ENCODE peak calls at places on chromosomes 2 and 18, in nine cellular contexts. One of them, this sample, is unnamed.

GRCh38 chr2:74414913-74415761 is 6.3 kb downstream of the C2orf81 start:
- DNase-seq in stimulated activated CD8-positive, alpha-beta memory T cell treated with anti-CD3 and anti-CD28 coated beads, Interleukin-12 subunit alpha, Interleukin-12 subunit beta, amount 100 ng/mL, for 4 hours: no peak
- DNase-seq in PC-3: no peak
- DNase-seq in AG08395: peak
- DNase-seq in activated CD8-positive, alpha-beta memory T cell treated with anti-CD3 and anti-CD28 coated beads for 24 hours: peak
- DNase-seq in HEK293T: no peak
- DNase-seq in HS-5: no peak
- DNase-seq in stimulated activated CD4-positive, alpha-beta T cell treated with anti-CD3 and anti-CD28 coated beads, Interleukin-12 subunit alpha, Interleukin-12 subunit beta, amount 100 ng/mL, for 48 hours: no peak
- DNase-seq in GM10248: peak
- DNase-seq in this sample: no peak

GRCh38 chr2:96580771-96581170 is 44.2 kb downstream of the ARID5A start:
- DNase-seq in stimulated activated CD8-positive, alpha-beta memory T cell treated with anti-CD3 and anti-CD28 coated beads, Interleukin-12 subunit alpha, Interleukin-12 subunit beta, amount 100 ng/mL, for 4 hours: no peak
- DNase-seq in PC-3: peak
- DNase-seq in AG08395: peak
- DNase-seq in activated CD8-positive, alpha-beta memory T cell treated with anti-CD3 and anti-CD28 coated beads for 24 hours: no peak
- DNase-seq in HEK293T: peak
- DNase-seq in HS-5: no peak
- DNase-seq in stimulated activated CD4-positive, alpha-beta T cell treated with anti-CD3 and anti-CD28 coated beads, Interleukin-12 subunit alpha, Interleukin-12 subunit beta, amount 100 ng/mL, for 48 hours: no peak
- DNase-seq in GM10248: no peak
- DNase-seq in this sample: peak

GRCh38 chr2:100137877-100138570 is 4.4 kb downstream of the AFF3 start:
- DNase-seq in stimulated activated CD8-positive, alpha-beta memory T cell treated with anti-CD3 and anti-CD28 coated beads, Interleukin-12 subunit alpha, Interleukin-12 subunit beta, amount 100 ng/mL, for 4 hours: no peak
- DNase-seq in PC-3: no peak
- DNase-seq in AG08395: no peak
- DNase-seq in activated CD8-positive, alpha-beta memory T cell treated with anti-CD3 and anti-CD28 coated beads for 24 hours: no peak
- DNase-seq in HEK293T: no peak
- DNase-seq in HS-5: no peak
- DNase-seq in stimulated activated CD4-positive, alpha-beta T cell treated with anti-CD3 and anti-CD28 coated beads, Interleukin-12 subunit alpha, Interleukin-12 subunit beta, amount 100 ng/mL, for 48 hours: no peak
- DNase-seq in GM10248: no peak
- DNase-seq in this sample: no peak

GRCh38 chr2:239957681-239958181 is 67.4 kb downstream of the NDUFA10 start:
- DNase-seq in stimulated activated CD8-positive, alpha-beta memory T cell treated with anti-CD3 and anti-CD28 coated beads, Interleukin-12 subunit alpha, Interleukin-12 subunit beta, amount 100 ng/mL, for 4 hours: no peak
- DNase-seq in PC-3: no peak
- DNase-seq in AG08395: no peak
- DNase-seq in activated CD8-positive, alpha-beta memory T cell treated with anti-CD3 and anti-CD28 coated beads for 24 hours: no peak
- DNase-seq in HEK293T: no peak
- DNase-seq in HS-5: no peak
- DNase-seq in stimulated activated CD4-positive, alpha-beta T cell treated with anti-CD3 and anti-CD28 coated beads, Interleukin-12 subunit alpha, Interleukin-12 subunit beta, amount 100 ng/mL, for 48 hours: no peak
- DNase-seq in GM10248: no peak
- DNase-seq in this sample: no peak

GRCh38 chr2:191366199-191366598 is 121.0 kb downstream of the MYO1B start:
- DNase-seq in stimulated activated CD8-positive, alpha-beta memory T cell treated with anti-CD3 and anti-CD28 coated beads, Interleukin-12 subunit alpha, Interleukin-12 subunit beta, amount 100 ng/mL, for 4 hours: no peak
- DNase-seq in PC-3: peak
- DNase-seq in AG08395: peak
- DNase-seq in activated CD8-positive, alpha-beta memory T cell treated with anti-CD3 and anti-CD28 coated beads for 24 hours: no peak
- DNase-seq in HEK293T: no peak
- DNase-seq in HS-5: no peak
- DNase-seq in stimulated activated CD4-positive, alpha-beta T cell treated with anti-CD3 and anti-CD28 coated beads, Interleukin-12 subunit alpha, Interleukin-12 subunit beta, amount 100 ng/mL, for 48 hours: no peak
- DNase-seq in GM10248: no peak
- DNase-seq in this sample: no peak

GRCh38 chr2:25617948-25618646 is 55.3 kb downstream of the DTNB start:
- DNase-seq in stimulated activated CD8-positive, alpha-beta memory T cell treated with anti-CD3 and anti-CD28 coated beads, Interleukin-12 subunit alpha, Interleukin-12 subunit beta, amount 100 ng/mL, for 4 hours: no peak
- DNase-seq in PC-3: peak
- DNase-seq in AG08395: peak
- DNase-seq in activated CD8-positive, alpha-beta memory T cell treated with anti-CD3 and anti-CD28 coated beads for 24 hours: no peak
- DNase-seq in HEK293T: no peak
- DNase-seq in HS-5: no peak
- DNase-seq in stimulated activated CD4-positive, alpha-beta T cell treated with anti-CD3 and anti-CD28 coated beads, Interleukin-12 subunit alpha, Interleukin-12 subunit beta, amount 100 ng/mL, for 48 hours: no peak
- DNase-seq in GM10248: no peak
- DNase-seq in this sample: no peak

GRCh38 chr2:140344842-140345241 is 1564.7 kb upstream of the NXPH2 start:
- DNase-seq in stimulated activated CD8-positive, alpha-beta memory T cell treated with anti-CD3 and anti-CD28 coated beads, Interleukin-12 subunit alpha, Interleukin-12 subunit beta, amount 100 ng/mL, for 4 hours: no peak
- DNase-seq in PC-3: peak
- DNase-seq in AG08395: peak
- DNase-seq in activated CD8-positive, alpha-beta memory T cell treated with anti-CD3 and anti-CD28 coated beads for 24 hours: no peak
- DNase-seq in HEK293T: no peak
- DNase-seq in HS-5: peak
- DNase-seq in stimulated activated CD4-positive, alpha-beta T cell treated with anti-CD3 and anti-CD28 coated beads, Interleukin-12 subunit alpha, Interleukin-12 subunit beta, amount 100 ng/mL, for 48 hours: no peak
- DNase-seq in GM10248: no peak
- DNase-seq in this sample: no peak

GRCh38 chr18:3060667-3061580 is 48.0 kb upstream of the LPIN2 start:
- DNase-seq in stimulated activated CD8-positive, alpha-beta memory T cell treated with anti-CD3 and anti-CD28 coated beads, Interleukin-12 subunit alpha, Interleukin-12 subunit beta, amount 100 ng/mL, for 4 hours: no peak
- DNase-seq in PC-3: no peak
- DNase-seq in AG08395: no peak
- DNase-seq in activated CD8-positive, alpha-beta memory T cell treated with anti-CD3 and anti-CD28 coated beads for 24 hours: peak
- DNase-seq in HEK293T: no peak
- DNase-seq in HS-5: no peak
- DNase-seq in stimulated activated CD4-positive, alpha-beta T cell treated with anti-CD3 and anti-CD28 coated beads, Interleukin-12 subunit alpha, Interleukin-12 subunit beta, amount 100 ng/mL, for 48 hours: peak
- DNase-seq in GM10248: peak
- DNase-seq in this sample: no peak

GRCh38 chr2:232013701-232014353 is 52.3 kb downstream of the DIS3L2 start:
- DNase-seq in stimulated activated CD8-positive, alpha-beta memory T cell treated with anti-CD3 and anti-CD28 coated beads, Interleukin-12 subunit alpha, Interleukin-12 subunit beta, amount 100 ng/mL, for 4 hours: no peak
- DNase-seq in PC-3: peak
- DNase-seq in AG08395: peak
- DNase-seq in activated CD8-positive, alpha-beta memory T cell treated with anti-CD3 and anti-CD28 coated beads for 24 hours: no peak
- DNase-seq in HEK293T: no peak
- DNase-seq in HS-5: peak
- DNase-seq in stimulated activated CD4-positive, alpha-beta T cell treated with anti-CD3 and anti-CD28 coated beads, Interleukin-12 subunit alpha, Interleukin-12 subunit beta, amount 100 ng/mL, for 48 hours: no peak
- DNase-seq in GM10248: no peak
- DNase-seq in this sample: no peak

GRCh38 chr2:96509114-96509846 is 4.1 kb upstream of the NEURL3 start:
- DNase-seq in stimulated activated CD8-positive, alpha-beta memory T cell treated with anti-CD3 and anti-CD28 coated beads, Interleukin-12 subunit alpha, Interleukin-12 subunit beta, amount 100 ng/mL, for 4 hours: peak
- DNase-seq in PC-3: peak
- DNase-seq in AG08395: peak
- DNase-seq in activated CD8-positive, alpha-beta memory T cell treated with anti-CD3 and anti-CD28 coated beads for 24 hours: peak
- DNase-seq in HEK293T: peak
- DNase-seq in HS-5: peak
- DNase-seq in stimulated activated CD4-positive, alpha-beta T cell treated with anti-CD3 and anti-CD28 coated beads, Interleukin-12 subunit alpha, Interleukin-12 subunit beta, amount 100 ng/mL, for 48 hours: peak
- DNase-seq in GM10248: peak
- DNase-seq in this sample: peak

GRCh38 chr2:234240917-234241316 is 190.4 kb downstream of the SPP2 start:
- DNase-seq in stimulated activated CD8-positive, alpha-beta memory T cell treated with anti-CD3 and anti-CD28 coated beads, Interleukin-12 subunit alpha, Interleukin-12 subunit beta, amount 100 ng/mL, for 4 hours: no peak
- DNase-seq in PC-3: peak
- DNase-seq in AG08395: peak
- DNase-seq in activated CD8-positive, alpha-beta memory T cell treated with anti-CD3 and anti-CD28 coated beads for 24 hours: no peak
- DNase-seq in HEK293T: no peak
- DNase-seq in HS-5: peak
- DNase-seq in stimulated activated CD4-positive, alpha-beta T cell treated with anti-CD3 and anti-CD28 coated beads, Interleukin-12 subunit alpha, Interleukin-12 subunit beta, amount 100 ng/mL, for 48 hours: no peak
- DNase-seq in GM10248: no peak
- DNase-seq in this sample: no peak

GRCh38 chr18:8396244-8396643 is 213.0 kb upstream of the RAB12 start:
- DNase-seq in stimulated activated CD8-positive, alpha-beta memory T cell treated with anti-CD3 and anti-CD28 coated beads, Interleukin-12 subunit alpha, Interleukin-12 subunit beta, amount 100 ng/mL, for 4 hours: no peak
- DNase-seq in PC-3: no peak
- DNase-seq in AG08395: no peak
- DNase-seq in activated CD8-positive, alpha-beta memory T cell treated with anti-CD3 and anti-CD28 coated beads for 24 hours: no peak
- DNase-seq in HEK293T: no peak
- DNase-seq in HS-5: no peak
- DNase-seq in stimulated activated CD4-positive, alpha-beta T cell treated with anti-CD3 and anti-CD28 coated beads, Interleukin-12 subunit alpha, Interleukin-12 subunit beta, amount 100 ng/mL, for 48 hours: no peak
- DNase-seq in GM10248: no peak
- DNase-seq in this sample: no peak

GRCh38 chr2:199668648-199669047 is 182.3 kb downstream of the FTCDNL1 start:
- DNase-seq in stimulated activated CD8-positive, alpha-beta memory T cell treated with anti-CD3 and anti-CD28 coated beads, Interleukin-12 subunit alpha, Interleukin-12 subunit beta, amount 100 ng/mL, for 4 hours: no peak
- DNase-seq in PC-3: no peak
- DNase-seq in AG08395: no peak
- DNase-seq in activated CD8-positive, alpha-beta memory T cell treated with anti-CD3 and anti-CD28 coated beads for 24 hours: no peak
- DNase-seq in HEK293T: no peak
- DNase-seq in HS-5: no peak
- DNase-seq in stimulated activated CD4-positive, alpha-beta T cell treated with anti-CD3 and anti-CD28 coated beads, Interleukin-12 subunit alpha, Interleukin-12 subunit beta, amount 100 ng/mL, for 48 hours: no peak
- DNase-seq in GM10248: no peak
- DNase-seq in this sample: no peak

GRCh38 chr18:63238711-63239110 is 80.9 kb downstream of the BCL2 start:
- DNase-seq in stimulated activated CD8-positive, alpha-beta memory T cell treated with anti-CD3 and anti-CD28 coated beads, Interleukin-12 subunit alpha, Interleukin-12 subunit beta, amount 100 ng/mL, for 4 hours: no peak
- DNase-seq in PC-3: no peak
- DNase-seq in AG08395: no peak
- DNase-seq in activated CD8-positive, alpha-beta memory T cell treated with anti-CD3 and anti-CD28 coated beads for 24 hours: no peak
- DNase-seq in HEK293T: no peak
- DNase-seq in HS-5: no peak
- DNase-seq in stimulated activated CD4-positive, alpha-beta T cell treated with anti-CD3 and anti-CD28 coated beads, Interleukin-12 subunit alpha, Interleukin-12 subunit beta, amount 100 ng/mL, for 48 hours: no peak
- DNase-seq in GM10248: no peak
- DNase-seq in this sample: no peak

GRCh38 chr2:158297120-158297519 is 159.4 kb downstream of the CCDC148 start:
- DNase-seq in stimulated activated CD8-positive, alpha-beta memory T cell treated with anti-CD3 and anti-CD28 coated beads, Interleukin-12 subunit alpha, Interleukin-12 subunit beta, amount 100 ng/mL, for 4 hours: no peak
- DNase-seq in PC-3: no peak
- DNase-seq in AG08395: no peak
- DNase-seq in activated CD8-positive, alpha-beta memory T cell treated with anti-CD3 and anti-CD28 coated beads for 24 hours: no peak
- DNase-seq in HEK293T: no peak
- DNase-seq in HS-5: no peak
- DNase-seq in stimulated activated CD4-positive, alpha-beta T cell treated with anti-CD3 and anti-CD28 coated beads, Interleukin-12 subunit alpha, Interleukin-12 subunit beta, amount 100 ng/mL, for 48 hours: no peak
- DNase-seq in GM10248: no peak
- DNase-seq in this sample: no peak

GRCh38 chr2:201203916-201204654 is 21.1 kb downstream of the CASP10 start:
- DNase-seq in stimulated activated CD8-positive, alpha-beta memory T cell treated with anti-CD3 and anti-CD28 coated beads, Interleukin-12 subunit alpha, Interleukin-12 subunit beta, amount 100 ng/mL, for 4 hours: no peak
- DNase-seq in PC-3: no peak
- DNase-seq in AG08395: peak
- DNase-seq in activated CD8-positive, alpha-beta memory T cell treated with anti-CD3 and anti-CD28 coated beads for 24 hours: no peak
- DNase-seq in HEK293T: no peak
- DNase-seq in HS-5: no peak
- DNase-seq in stimulated activated CD4-positive, alpha-beta T cell treated with anti-CD3 and anti-CD28 coated beads, Interleukin-12 subunit alpha, Interleukin-12 subunit beta, amount 100 ng/mL, for 48 hours: no peak
- DNase-seq in GM10248: no peak
- DNase-seq in this sample: no peak

GRCh38 chr2:200829258-200829655 is 17.5 kb downstream of the BZW1 start:
- DNase-seq in stimulated activated CD8-positive, alpha-beta memory T cell treated with anti-CD3 and anti-CD28 coated beads, Interleukin-12 subunit alpha, Interleukin-12 subunit beta, amount 100 ng/mL, for 4 hours: no peak
- DNase-seq in PC-3: peak
- DNase-seq in AG08395: no peak
- DNase-seq in activated CD8-positive, alpha-beta memory T cell treated with anti-CD3 and anti-CD28 coated beads for 24 hours: no peak
- DNase-seq in HEK293T: no peak
- DNase-seq in HS-5: no peak
- DNase-seq in stimulated activated CD4-positive, alpha-beta T cell treated with anti-CD3 and anti-CD28 coated beads, Interleukin-12 subunit alpha, Interleukin-12 subunit beta, amount 100 ng/mL, for 48 hours: no peak
- DNase-seq in GM10248: no peak
- DNase-seq in this sample: no peak

GRCh38 chr2:57330447-57330846 is 716.2 kb upstream of the VRK2 start:
- DNase-seq in stimulated activated CD8-positive, alpha-beta memory T cell treated with anti-CD3 and anti-CD28 coated beads, Interleukin-12 subunit alpha, Interleukin-12 subunit beta, amount 100 ng/mL, for 4 hours: no peak
- DNase-seq in PC-3: no peak
- DNase-seq in AG08395: peak
- DNase-seq in activated CD8-positive, alpha-beta memory T cell treated with anti-CD3 and anti-CD28 coated beads for 24 hours: no peak
- DNase-seq in HEK293T: no peak
- DNase-seq in HS-5: peak
- DNase-seq in stimulated activated CD4-positive, alpha-beta T cell treated with anti-CD3 and anti-CD28 coated beads, Interleukin-12 subunit alpha, Interleukin-12 subunit beta, amount 100 ng/mL, for 48 hours: no peak
- DNase-seq in GM10248: no peak
- DNase-seq in this sample: no peak

GRCh38 chr2:71930073-71930681 is 217.5 kb downstream of the CYP26B1 start:
- DNase-seq in stimulated activated CD8-positive, alpha-beta memory T cell treated with anti-CD3 and anti-CD28 coated beads, Interleukin-12 subunit alpha, Interleukin-12 subunit beta, amount 100 ng/mL, for 4 hours: no peak
- DNase-seq in PC-3: peak
- DNase-seq in AG08395: peak
- DNase-seq in activated CD8-positive, alpha-beta memory T cell treated with anti-CD3 and anti-CD28 coated beads for 24 hours: peak
- DNase-seq in HEK293T: peak
- DNase-seq in HS-5: no peak
- DNase-seq in stimulated activated CD4-positive, alpha-beta T cell treated with anti-CD3 and anti-CD28 coated beads, Interleukin-12 subunit alpha, Interleukin-12 subunit beta, amount 100 ng/mL, for 48 hours: no peak
- DNase-seq in GM10248: peak
- DNase-seq in this sample: peak

GRCh38 chr18:77052297-77052645 is 80.3 kb downstream of the MBP start:
- DNase-seq in stimulated activated CD8-positive, alpha-beta memory T cell treated with anti-CD3 and anti-CD28 coated beads, Interleukin-12 subunit alpha, Interleukin-12 subunit beta, amount 100 ng/mL, for 4 hours: no peak
- DNase-seq in PC-3: no peak
- DNase-seq in AG08395: no peak
- DNase-seq in activated CD8-positive, alpha-beta memory T cell treated with anti-CD3 and anti-CD28 coated beads for 24 hours: no peak
- DNase-seq in HEK293T: no peak
- DNase-seq in HS-5: no peak
- DNase-seq in stimulated activated CD4-positive, alpha-beta T cell treated with anti-CD3 and anti-CD28 coated beads, Interleukin-12 subunit alpha, Interleukin-12 subunit beta, amount 100 ng/mL, for 48 hours: no peak
- DNase-seq in GM10248: no peak
- DNase-seq in this sample: no peak

GRCh38 chr2:144241801-144242200 is 278.1 kb downstream of the ZEB2 start:
- DNase-seq in stimulated activated CD8-positive, alpha-beta memory T cell treated with anti-CD3 and anti-CD28 coated beads, Interleukin-12 subunit alpha, Interleukin-12 subunit beta, amount 100 ng/mL, for 4 hours: no peak
- DNase-seq in PC-3: no peak
- DNase-seq in AG08395: no peak
- DNase-seq in activated CD8-positive, alpha-beta memory T cell treated with anti-CD3 and anti-CD28 coated beads for 24 hours: no peak
- DNase-seq in HEK293T: no peak
- DNase-seq in HS-5: no peak
- DNase-seq in stimulated activated CD4-positive, alpha-beta T cell treated with anti-CD3 and anti-CD28 coated beads, Interleukin-12 subunit alpha, Interleukin-12 subunit beta, amount 100 ng/mL, for 48 hours: no peak
- DNase-seq in GM10248: no peak
- DNase-seq in this sample: no peak

GRCh38 chr2:229437467-229437866 is 166.4 kb upstream of the PID1 start:
- DNase-seq in stimulated activated CD8-positive, alpha-beta memory T cell treated with anti-CD3 and anti-CD28 coated beads, Interleukin-12 subunit alpha, Interleukin-12 subunit beta, amount 100 ng/mL, for 4 hours: no peak
- DNase-seq in PC-3: no peak
- DNase-seq in AG08395: no peak
- DNase-seq in activated CD8-positive, alpha-beta memory T cell treated with anti-CD3 and anti-CD28 coated beads for 24 hours: no peak
- DNase-seq in HEK293T: no peak
- DNase-seq in HS-5: no peak
- DNase-seq in stimulated activated CD4-positive, alpha-beta T cell treated with anti-CD3 and anti-CD28 coated beads, Interleukin-12 subunit alpha, Interleukin-12 subunit beta, amount 100 ng/mL, for 48 hours: no peak
- DNase-seq in GM10248: no peak
- DNase-seq in this sample: no peak

GRCh38 chr2:171345971-171346722 is 87.6 kb downstream of the METTL8 start:
- DNase-seq in stimulated activated CD8-positive, alpha-beta memory T cell treated with anti-CD3 and anti-CD28 coated beads, Interleukin-12 subunit alpha, Interleukin-12 subunit beta, amount 100 ng/mL, for 4 hours: no peak
- DNase-seq in PC-3: peak
- DNase-seq in AG08395: no peak
- DNase-seq in activated CD8-positive, alpha-beta memory T cell treated with anti-CD3 and anti-CD28 coated beads for 24 hours: no peak
- DNase-seq in HEK293T: no peak
- DNase-seq in HS-5: no peak
- DNase-seq in stimulated activated CD4-positive, alpha-beta T cell treated with anti-CD3 and anti-CD28 coated beads, Interleukin-12 subunit alpha, Interleukin-12 subunit beta, amount 100 ng/mL, for 48 hours: no peak
- DNase-seq in GM10248: no peak
- DNase-seq in this sample: no peak

GRCh38 chr2:240614391-240614790 is 10.9 kb upstream of the GPR35 start:
- DNase-seq in stimulated activated CD8-positive, alpha-beta memory T cell treated with anti-CD3 and anti-CD28 coated beads, Interleukin-12 subunit alpha, Interleukin-12 subunit beta, amount 100 ng/mL, for 4 hours: no peak
- DNase-seq in PC-3: no peak
- DNase-seq in AG08395: no peak
- DNase-seq in activated CD8-positive, alpha-beta memory T cell treated with anti-CD3 and anti-CD28 coated beads for 24 hours: no peak
- DNase-seq in HEK293T: no peak
- DNase-seq in HS-5: no peak
- DNase-seq in stimulated activated CD4-positive, alpha-beta T cell treated with anti-CD3 and anti-CD28 coated beads, Interleukin-12 subunit alpha, Interleukin-12 subunit beta, amount 100 ng/mL, for 48 hours: no peak
- DNase-seq in GM10248: no peak
- DNase-seq in this sample: no peak

This sample was measured in neural crest cell.